ENCODE peak calls at places on chromosomes 1 and 21, in nine cellular contexts. Z, T, R, I, S, J, A, Q and H are unnamed samples.

GRCh38 chr1:204487256-204487615 is 7.4 kb downstream of the PIK3C2B start:
- DNase-seq in Z (no peak), T (no peak), R (no peak), I (no peak), S (no peak), J (no peak), A (no peak), Q (no peak), H (no peak)

GRCh38 chr1:16152521-16153087 is 3.3 kb downstream of the EPHA2 start:
- DNase-seq in Z (no peak), T (no peak), R (no peak), I (no peak), S (peak; percentile 27), J (no peak), A (no peak), Q (no peak), H (no peak)

GRCh38 chr1:59752556-59753412 is 62.0 kb upstream of the HOOK1 start:
- DNase-seq in Z (no peak), T (no peak), R (no peak), I (no peak), S (no peak), J (no peak), A (peak; percentile 28), Q (no peak), H (no peak)

GRCh38 chr1:25754421-25755195 is 45.4 kb upstream of the SELENON start:
- DNase-seq in Z (peak; percentile 91), T (no peak), R (peak; percentile 33), I (no peak), S (no peak), J (no peak), A (no peak), Q (peak; percentile 70), H (no peak)

GRCh38 chr21:32411366-32412161 is 942 bp upstream of the EVA1C start:
- DNase-seq in Z (peak; percentile 47), T (peak; percentile 98), R (peak; percentile 79), I (peak; percentile 81), S (peak; percentile 75), J (peak; percentile 46), A (peak; percentile 67), Q (peak; percentile 88), H (peak; percentile 86)

GRCh38 chr1:176770066-176770465 is 307.1 kb downstream of the PAPPA2 start:
- DNase-seq in Z (no peak), T (no peak), R (no peak), I (no peak), S (no peak), J (no peak), A (no peak), Q (no peak), H (no peak)

GRCh38 chr1:186722711-186723309 is 42.6 kb upstream of the PTGS2 start:
- DNase-seq in Z (peak; percentile 11), T (no peak), R (peak; percentile 35), I (no peak), S (peak; percentile 81), J (no peak), A (no peak), Q (no peak), H (no peak)

GRCh38 chr1:56120021-56120420 is 459.3 kb downstream of the PLPP3 start:
- DNase-seq in Z (no peak), T (no peak), R (no peak), I (no peak), S (peak; percentile 21), J (no peak), A (no peak), Q (no peak), H (no peak)

GRCh38 chr1:114660250-114660649 is 9.6 kb downstream of the DENND2C start:
- DNase-seq in Z (no peak), T (no peak), R (no peak), I (no peak), S (no peak), J (no peak), A (no peak), Q (no peak), H (no peak)

GRCh38 chr1:110787328-110788071 is 85.4 kb upstream of the CD53 start:
- DNase-seq in Z (no peak), T (no peak), R (peak; percentile 21), I (no peak), S (no peak), J (no peak), A (no peak), Q (no peak), H (no peak)

GRCh38 chr1:31020007-31020790 is 45.3 kb downstream of the PUM1 start:
- DNase-seq in Z (no peak), T (no peak), R (no peak), I (no peak), S (no peak), J (no peak), A (no peak), Q (no peak), H (no peak)